ENCODE peak calls at places on chromosome 13, in seven cellular contexts. Y is Peyer's patch, Q is DMS53, T is A549, E is EL, V is hypothalamus, X is RCC 7860. G is an unnamed sample.

GRCh38 chr13:62583466-62583865 is 1167.8 kb upstream of the PCDH20 start:
- DNase-seq in X (no peak), Y (no peak), T (no peak), E (no peak), Q (no peak), V (no peak), G (no peak)

GRCh38 chr13:33132644-33133440 is 116.6 kb downstream of the KL start:
- DNase-seq in X (no peak), V (no peak), E (no peak), T (no peak), Y (no peak), Q (no peak), G (no peak)

GRCh38 chr13:59681630-59682311 is 482.0 kb downstream of the DIAPH3 start:
- DNase-seq in V (no peak), Q (no peak), X (no peak), T (no peak), Y (no peak), E (no peak), G (no peak)

GRCh38 chr13:60258349-60258748 is 94.6 kb upstream of the DIAPH3 start:
- DNase-seq in E (no peak), X (no peak), T (no peak), V (no peak), Q (no peak), Y (no peak), G (no peak)

GRCh38 chr13:25032160-25032559 is 63.8 kb upstream of the PABPC3 start:
- DNase-seq in X (no peak), Y (no peak), V (no peak), E (no peak), T (no peak), Q (no peak), G (no peak)

GRCh38 chr13:62747152-62747551 is 1331.5 kb upstream of the PCDH20 start:
- DNase-seq in X (peak; percentile 13), Q (no peak), V (no peak), Y (no peak), E (peak; percentile 1), T (no peak), G (no peak)

GRCh38 chr13:97257800-97258799 is 36.0 kb downstream of the MBNL2 start:
- DNase-seq in Y (no peak), V (no peak), T (peak; percentile 85), E (peak; percentile 89), X (peak; percentile 92), Q (peak; percentile 51), G (no peak)

GRCh38 chr13:26222523-26223046 is 471 bp upstream of the RNF6 start:
- DNase-seq in E (no peak), Q (peak; percentile 47), V (no peak), Y (no peak), X (no peak), T (no peak), G (no peak)

GRCh38 chr13:41668130-41668757 is 210.9 kb downstream of the RGCC start:
- DNase-seq in Y (no peak), X (peak; percentile 69), V (no peak), E (peak; percentile 84), Q (peak; percentile 89), T (peak; percentile 55), G (peak; percentile 19)

GRCh38 chr13:111034811-111035210 is 80.3 kb upstream of the ARHGEF7 start:
- DNase-seq in X (no peak), T (no peak), V (no peak), Q (no peak), Y (no peak), E (peak; percentile 33), G (no peak)

GRCh38 chr13:49320975-49321374 is 73.2 kb downstream of the CDADC1 start:
- DNase-seq in Y (no peak), T (no peak), V (no peak), X (no peak), Q (no peak), E (no peak), G (no peak)

GRCh38 chr13:42997381-42997780 is 5.3 kb upstream of the EPSTI1 start:
- DNase-seq in Y (no peak), V (no peak), Q (no peak), E (peak; percentile 77), T (no peak), X (no peak), G (no peak)

GRCh38 chr13:112683581-112683980 is 6.3 kb upstream of the ATP11A start:
- DNase-seq in Q (no peak), V (no peak), X (no peak), T (no peak), E (no peak), Y (no peak), G (no peak)

GRCh38 chr13:83577183-83577582 is 305.1 kb downstream of the SLITRK1 start:
- DNase-seq in E (no peak), T (no peak), V (no peak), X (no peak), Q (no peak), Y (no peak), G (no peak)

GRCh38 chr13:105759467-105759866 is 776.0 kb downstream of the EFNB2 start:
- DNase-seq in E (no peak), Q (no peak), V (no peak), X (no peak), Y (no peak), T (no peak), G (no peak)

GRCh38 chr13:33799950-33800592 is 17.9 kb upstream of the RFC3 start:
- DNase-seq in Q (peak; percentile 32), Y (no peak), X (peak; percentile 4), V (no peak), E (peak; percentile 31), T (no peak), G (no peak)

GRCh38 chr13:21047087-21047486 is 14.3 kb downstream of the LATS2 start:
- DNase-seq in T (no peak), E (no peak), Q (no peak), X (no peak), Y (no peak), V (no peak), G (no peak)

GRCh38 chr13:43933378-43933777 is 53.7 kb downstream of the LACC1 start:
- DNase-seq in X (no peak), E (no peak), T (no peak), V (no peak), Y (no peak), Q (no peak), G (no peak)

GRCh38 chr13:76884167-76884566 is 2.0 kb downstream of the KCTD12 start:
- DNase-seq in T (no peak), E (no peak), V (no peak), Q (peak; percentile 63), Y (no peak), X (no peak), G (no peak)

GRCh38 chr13:44762946-44763345 is 186.8 kb upstream of the TSC22D1 start:
- DNase-seq in V (no peak), X (no peak), E (no peak), T (no peak), Q (no peak), Y (no peak), G (no peak)

GRCh38 chr13:28558126-28558525 is 63.2 kb upstream of the FLT1 start:
- DNase-seq in T (no peak), X (peak; percentile 20), Q (peak; percentile 30), E (peak; percentile 95), V (no peak), Y (no peak), G (no peak)